ENCODE peak calls at places on chromosomes 12 and 14, in seven cellular contexts. B is H9, A is trophoblast cell, R is neuronal stem cell, Q is IMR-90, C is mesenchymal stem cell, F is H1. V is an unnamed sample.

GRCh38 chr14:101364503-101365328 is 196.6 kb upstream of the DIO3 start:
- DNase-seq in F (no peak), A (no peak), B (no peak), C (no peak), Q (no peak), R (no peak), V (no peak)

GRCh38 chr14:64706119-64706465 is 1.9 kb downstream of the PLEKHG3 start:
- DNase-seq in Q (no peak), R (no peak), C (no peak), F (no peak), A (no peak), B (no peak), V (peak; percentile 20)

GRCh38 chr12:44847888-44848770 is 28.0 kb downstream of the NELL2 start:
- DNase-seq in Q (no peak), A (no peak), R (no peak), B (no peak), C (no peak), F (no peak), V (no peak)

GRCh38 chr12:38149395-38150073 is 167.0 kb upstream of the ALG10B start:
- DNase-seq in R (no peak), Q (no peak), B (no peak), F (no peak), A (peak; percentile 96), C (no peak), V (no peak)

GRCh38 chr12:28925726-28926376 is 223.2 kb upstream of the FAR2 start:
- DNase-seq in B (no peak), R (no peak), A (no peak), Q (peak; percentile 88), C (peak; percentile 1), F (no peak), V (no peak)

GRCh38 chr14:64644629-64645028 is 59.6 kb upstream of the PLEKHG3 start:
- DNase-seq in Q (no peak), R (no peak), B (no peak), F (no peak), A (peak; percentile 89), C (no peak), V (peak; percentile 47)

GRCh38 chr12:95164656-95165055 is 52.6 kb downstream of the FGD6 start:
- DNase-seq in Q (peak; percentile 30), R (no peak), B (no peak), F (no peak), C (no peak), A (peak; percentile 29), V (no peak)

GRCh38 chr14:52068741-52069616 is at the start of gene NID2:
- DNase-seq in F (peak; percentile 92), A (peak; percentile 71), R (peak; percentile 89), C (peak; percentile 96), Q (peak; percentile 95), B (peak; percentile 91), V (peak; percentile 91)

GRCh38 chr14:80291099-80291498 is 79.8 kb upstream of the DIO2 start:
- DNase-seq in F (no peak), R (no peak), Q (peak; percentile 9), C (no peak), A (no peak), B (no peak), V (no peak)

GRCh38 chr12:4813741-4814140 is 93.5 kb downstream of the GALNT8 start:
- DNase-seq in R (no peak), C (no peak), Q (no peak), A (no peak), F (no peak), B (no peak), V (peak; percentile 20)

GRCh38 chr14:88481794-88482193 is 73.0 kb downstream of the PTPN21 start:
- DNase-seq in C (no peak), F (no peak), R (no peak), A (peak; percentile 67), Q (peak; percentile 30), B (no peak), V (no peak)

GRCh38 chr12:75041481-75041880 is 168.2 kb downstream of the KCNC2 start:
- DNase-seq in B (no peak), R (no peak), F (no peak), Q (no peak), C (no peak), A (no peak), V (no peak)

GRCh38 chr12:27564612-27565213 is 40.7 kb downstream of the PPFIBP1 start:
- DNase-seq in A (peak; percentile 14), B (no peak), C (peak; percentile 43), Q (no peak), F (no peak), R (no peak), V (no peak)

GRCh38 chr12:121444842-121445202 is 44.9 kb downstream of the RNF34 start:
- DNase-seq in A (no peak), R (no peak), B (no peak), Q (no peak), F (no peak), C (no peak), V (no peak)

GRCh38 chr12:16555630-16556029 is 50.3 kb downstream of the LMO3 start:
- DNase-seq in Q (peak; percentile 87), R (no peak), F (no peak), C (peak; percentile 17), A (peak; percentile 75), B (peak; percentile 56), V (peak; percentile 65)

GRCh38 chr12:78224154-78224553 is 393.5 kb downstream of the NAV3 start:
- DNase-seq in Q (no peak), B (no peak), C (no peak), F (no peak), R (no peak), A (no peak), V (no peak)

GRCh38 chr12:11016937-11017336 is 5.5 kb downstream of the TAS2R19 start:
- DNase-seq in F (no peak), C (no peak), A (no peak), Q (no peak), B (no peak), R (no peak), V (no peak)

GRCh38 chr12:115341442-115341841 is 657.5 kb upstream of the TBX3 start:
- DNase-seq in B (no peak), Q (peak; percentile 100), C (peak; percentile 100), R (no peak), A (peak; percentile 15), F (no peak), V (peak; percentile 51)

DNA sequence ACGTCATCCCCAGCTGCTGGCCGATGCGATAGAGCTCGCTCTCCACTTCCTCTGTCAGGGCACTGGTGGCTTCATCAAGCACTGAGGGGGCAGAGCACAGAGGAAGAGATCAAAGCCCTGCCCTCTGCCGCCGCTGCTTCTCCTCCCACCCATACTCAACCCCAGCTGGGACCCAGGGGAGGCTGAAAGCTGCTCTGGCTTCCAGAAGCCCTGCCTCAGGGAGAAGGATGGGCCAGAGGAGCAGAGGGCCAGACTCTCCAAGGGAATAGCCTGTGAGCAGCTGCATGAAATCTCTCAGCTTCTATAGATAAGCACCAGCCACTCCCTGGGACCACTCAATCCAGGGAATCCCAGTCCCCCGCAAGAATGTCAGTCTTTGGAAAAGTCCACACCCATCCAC is 16.0 kb downstream of the ABCD4 start:
- DNase-seq in A (no peak), C (no peak), F (no peak), R (no peak), B (no peak), Q (no peak), V (no peak)
- H3K27ac ChIP-seq in A (no peak overlapping the region), C (no peak overlapping the region), F (no peak overlapping the region), R (no peak overlapping the region), B (no peak overlapping the region), Q (no peak overlapping the region), V (no peak overlapping the region)

GRCh38 chr14:104423224-104423681 is 156.3 kb upstream of the C14orf180 start:
- DNase-seq in Q (no peak), F (peak; percentile 44), A (no peak), C (no peak), R (no peak), B (no peak), V (no peak)

GRCh38 chr14:104421401-104421821 is 158.2 kb upstream of the C14orf180 start:
- DNase-seq in R (no peak), A (no peak), F (no peak), Q (no peak), C (no peak), B (peak; percentile 19), V (no peak)

GRCh38 chr14:104421892-104422291 is 157.7 kb upstream of the C14orf180 start:
- DNase-seq in R (no peak), C (no peak), B (peak; percentile 18), A (no peak), Q (no peak), F (no peak), V (no peak)

GRCh38 chr14:104423715-104424405 is 155.7 kb upstream of the C14orf180 start:
- DNase-seq in F (peak; percentile 41), A (no peak), C (no peak), R (no peak), B (no peak), Q (no peak), V (no peak)

GRCh38 chr14:104422301-104423223 is 157.0 kb upstream of the C14orf180 start:
- DNase-seq in C (no peak), A (no peak), F (no peak), B (no peak), Q (no peak), R (no peak), V (no peak)
- H3K4me2 ChIP-seq in C (no peak overlapping the region), A (no peak overlapping the region), F (no peak overlapping the region), B (no peak overlapping the region), Q (no peak overlapping the region), R (no peak overlapping the region), V (no peak overlapping the region)

DNA sequence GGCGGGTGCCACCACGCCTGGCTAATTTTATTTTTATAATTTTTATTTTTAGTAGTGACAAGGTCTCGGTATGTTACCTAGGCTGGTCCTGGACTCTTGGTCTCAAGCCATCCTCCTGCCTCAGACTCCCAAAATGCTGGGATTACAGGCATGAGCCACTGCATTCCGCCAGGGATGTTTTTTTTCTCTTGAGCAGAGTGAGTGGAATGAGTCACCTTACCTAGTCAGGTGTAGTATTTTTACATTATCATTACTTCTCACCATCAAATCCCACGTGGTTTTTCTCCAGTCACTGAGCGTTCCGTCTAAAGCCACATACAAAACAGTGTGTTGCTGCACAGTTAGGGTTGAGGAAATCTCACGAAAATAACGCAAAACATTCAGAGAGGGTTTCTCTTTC is 870 bp upstream of the TBPL2 start:
- DNase-seq in R (no peak), B (no peak), C (no peak), F (no peak), A (peak; percentile 35), Q (no peak), V (no peak)
- H3K79me1 ChIP-seq in R (no peaks in the 10 kb centered on the region), B (no peaks in the 10 kb centered on the region), C (no peaks in the 10 kb centered on the region), F (no peaks in the 10 kb centered on the region), A (no peaks in the 10 kb centered on the region), Q (no peaks in the 10 kb centered on the region), V (no peaks in the 10 kb centered on the region)

DNA sequence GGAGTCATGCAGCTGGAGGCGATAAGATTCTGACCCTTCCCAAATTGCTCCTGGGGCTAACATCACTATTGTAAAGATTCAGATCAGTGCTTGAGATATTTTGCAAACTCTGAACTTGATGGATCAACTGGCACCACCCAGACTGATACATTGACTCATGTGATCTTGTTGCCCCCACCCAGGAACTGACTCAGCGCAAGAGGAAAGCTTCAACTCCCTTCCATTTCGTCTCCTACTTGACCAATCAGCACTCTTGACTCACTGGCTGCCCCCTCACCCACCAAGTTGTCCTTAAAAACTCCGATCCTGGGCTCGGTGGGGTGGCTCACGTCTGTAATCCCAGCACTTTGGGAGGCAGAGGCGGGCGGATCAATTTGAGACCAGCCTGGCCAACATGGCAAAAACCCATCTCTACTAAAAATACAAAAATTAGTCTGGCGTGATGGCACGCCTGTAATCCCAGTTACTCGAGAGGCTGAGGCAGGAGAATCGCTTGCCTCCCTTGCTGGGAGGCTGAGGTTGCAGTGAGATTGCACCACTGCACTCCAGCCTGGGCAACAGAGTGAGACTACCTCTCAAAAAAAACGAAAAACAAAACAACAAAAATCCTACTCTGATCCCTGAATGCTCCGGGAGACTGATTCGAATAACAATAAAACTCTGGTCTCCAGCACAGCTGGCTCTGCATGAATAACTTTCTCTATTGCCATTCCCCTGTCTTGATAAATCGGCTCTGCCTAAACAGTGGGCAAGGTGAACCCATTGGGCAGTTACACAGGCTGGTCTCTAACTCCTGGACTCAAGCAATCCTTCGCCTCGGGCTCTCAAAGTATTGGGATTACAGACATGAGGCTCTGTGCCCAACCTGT is 9.8 kb upstream of the ARF6 start:
- DNase-seq in B (peak; percentile 41), F (peak; percentile 42), Q (no peak), A (no peak), C (no peak), R (no peak), V (no peak)
- H3K27ac ChIP-seq in B (no peak overlapping the region), F (no peak overlapping the region), Q (no peak overlapping the region), A (no peak overlapping the region), C (no peak overlapping the region), R (no peak overlapping the region), V (no peak overlapping the region)

V was measured in mesendoderm.